ENCODE peak calls at places on chromosomes 4 and X, in four cellular contexts. T is K562, V is A549, F is HepG2. Y is an unnamed sample.

GRCh38 chr4:3367866-3368265 is 73.9 kb upstream of the HGFAC start:
- DNase-seq in T (no peak), V (no peak), F (no peak), Y (no peak)

GRCh38 chrX:12263211-12263610 is 124.9 kb downstream of the FRMPD4 start:
- DNase-seq in T (no peak), V (no peak), F (no peak), Y (no peak)

GRCh38 chr4:68391451-68391850 is 41.6 kb upstream of the YTHDC1 start:
- DNase-seq in T (no peak), V (no peak), F (no peak), Y (no peak)

GRCh38 chr4:142264961-142265360 is 581.1 kb downstream of the INPP4B start:
- DNase-seq in T (no peak), V (peak; percentile 2), F (no peak), Y (no peak)

GRCh38 chr4:13470379-13470778 is 13.8 kb downstream of the RAB28 start:
- DNase-seq in T (no peak), V (no peak), F (no peak), Y (no peak)

GRCh38 chrX:74325130-74326059 is 21.4 kb downstream of the ZCCHC13 start:
- DNase-seq in T (peak; percentile 41), V (no peak), F (no peak), Y (no peak)

GRCh38 chr4:169899295-169899694 is 126.9 kb downstream of the MFAP3L start:
- DNase-seq in T (no peak), V (no peak), F (no peak), Y (no peak)

GRCh38 chr4:1515763-1516162 is 109.5 kb upstream of the NKX1-1 start:
- DNase-seq in T (no peak), V (no peak), F (no peak), Y (no peak)

GRCh38 chrX:153878969-153879653 is 6.9 kb downstream of the L1CAM start:
- DNase-seq in T (no peak), V (no peak), F (no peak), Y (no peak)

GRCh38 chr4:133565379-133565778 is 416.3 kb downstream of the PCDH10 start:
- DNase-seq in T (no peak), V (peak; percentile 22), F (no peak), Y (no peak)

GRCh38 chr4:71540749-71541269 is 202.0 kb downstream of the SLC4A4 start:
- DNase-seq in T (no peak), V (no peak), F (no peak), Y (no peak)

GRCh38 chr4:146113171-146113570 is 62.3 kb upstream of the LSM6 start:
- DNase-seq in T (no peak), V (no peak), F (no peak), Y (no peak)

GRCh38 chr4:48002267-48002666 is 14.2 kb downstream of the CNGA1 start:
- DNase-seq in T (no peak), V (no peak), F (no peak), Y (no peak)

GRCh38 chr4:176653406-176654220 is 139.1 kb downstream of the VEGFC start:
- DNase-seq in T (no peak), V (peak; percentile 20), F (no peak), Y (no peak)

GRCh38 chr4:175386776-175387507 is 425.1 kb downstream of the GPM6A start:
- DNase-seq in T (no peak), V (no peak), F (no peak), Y (no peak)

GRCh38 chrX:68999931-69000330 is 165.3 kb downstream of the PJA1 start:
- DNase-seq in T (no peak), V (no peak), F (no peak), Y (no peak)

GRCh38 chr4:2044542-2045517 is 14.3 kb upstream of the NAT8L start:
- DNase-seq in T (peak; percentile 39), V (no peak), F (no peak), Y (no peak)

GRCh38 chr4:40865696-40866095 is 115.9 kb downstream of the NSUN7 start:
- DNase-seq in T (no peak), V (no peak), F (no peak), Y (no peak)

GRCh38 chr4:70544279-70544870 is 26.0 kb downstream of the AMTN start:
- DNase-seq in T (peak; percentile 8), V (no peak), F (peak; percentile 17), Y (no peak)

GRCh38 chr4:87669373-87669772 is 19.3 kb downstream of the DMP1 start:
- DNase-seq in T (no peak), V (no peak), F (no peak), Y (no peak)

GRCh38 chr4:181350578-181351420 is 892.4 kb upstream of the TENM3 start:
- DNase-seq in T (no peak), V (no peak), F (no peak), Y (no peak)
- TF ChIP-seq ESRRA in T (no peak), V (no peak), F (no peak), Y (no peak)

GRCh38 chr4:75513529-75514130 is 573 bp downstream of the RCHY1 start:
- DNase-seq in T (no peak), V (no peak), F (no peak), Y (no peak)

GRCh38 chr4:75514131-75514948 is at the start of the genes RCHY1 and THAP6:
- DNase-seq in T (peak; percentile 88), V (peak; percentile 94), F (peak; percentile 96), Y (peak; percentile 78)

GRCh38 chr4:75514949-75515612 is 808 bp downstream of the THAP6 start:
- DNase-seq in T (no peak), V (no peak), F (no peak), Y (peak; percentile 32)

GRCh38 chr4:75511841-75512240 is 2.4 kb downstream of the RCHY1 start:
- DNase-seq in T (no peak), V (no peak), F (no peak), Y (no peak)

GRCh38 chr4:75512336-75513211 is 1.6 kb downstream of the RCHY1 start:
- DNase-seq in T (peak; percentile 61), V (no peak), F (peak; percentile 24), Y (peak; percentile 13)
- TF ChIP-seq BHLHE40 in T (peak; percentile 6), V (no peak), F (no peak), Y (no peak)

DNA sequence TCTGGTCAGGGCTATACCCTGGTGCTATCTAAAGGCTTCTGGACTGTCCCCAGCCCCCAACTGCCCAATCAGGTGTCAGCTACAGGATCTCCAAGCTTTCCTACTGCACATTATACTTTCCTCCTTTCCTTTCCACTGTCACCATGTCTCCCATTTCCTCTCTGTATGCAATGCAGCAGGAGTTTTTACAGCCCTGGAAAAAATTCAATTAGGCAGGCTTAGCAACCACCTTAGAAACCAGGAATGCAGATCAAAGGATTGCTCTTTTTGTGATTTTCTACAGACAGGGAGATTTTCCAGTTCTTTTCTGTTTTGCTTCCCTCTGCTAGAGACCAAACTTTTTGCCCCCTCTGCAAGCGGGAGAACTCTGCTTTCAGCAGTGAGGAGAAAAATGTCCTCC is 6.0 kb upstream of the NAF1 start:
- DNase-seq in T (no peak), V (no peak), F (no peak), Y (no peak)
- TF ChIP-seq HDAC2 in T (no peak), V (no peak), F (no peak), Y (no peak)

GRCh38 chr4:79176351-79176750 is 149.5 kb downstream of the NAA11 start:
- DNase-seq in T (no peak), V (no peak), F (no peak), Y (no peak)
- TF ChIP-seq ESRRA in T (no peak), V (no peak), F (no peak), Y (no peak)

GRCh38 chr4:76733380-76733779 is 164.6 kb downstream of the SOWAHB start:
- DNase-seq in T (no peak), V (peak; percentile 25), F (no peak), Y (no peak)
- TF ChIP-seq BHLHE40 in T (no peak), V (no peak), F (no peak), Y (no peak)

DNA sequence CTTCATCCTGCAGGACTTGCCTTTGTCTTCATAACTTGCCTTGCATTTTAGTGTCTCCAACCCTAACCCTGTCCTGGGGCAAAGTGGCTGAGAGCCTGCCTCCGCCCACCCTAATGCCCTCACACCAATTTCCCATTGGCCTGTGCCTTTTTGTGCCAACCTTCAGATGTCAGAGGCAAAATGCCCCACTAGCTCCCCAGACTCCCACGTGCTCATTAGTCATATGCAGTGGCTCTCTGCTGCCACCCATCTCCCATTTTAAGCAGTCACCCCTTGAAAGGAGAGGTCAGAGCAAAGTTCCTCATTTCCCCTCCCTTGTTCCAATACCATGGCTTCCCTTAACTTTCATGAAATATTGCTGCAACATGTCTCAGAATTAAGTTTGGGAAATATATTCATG is 74.8 kb upstream of the PASD1 start:
- DNase-seq in T (peak; percentile 30), V (peak; percentile 13), F (peak; percentile 3), Y (no peak)
- TF ChIP-seq HDAC2 in T (no peak), V (no peak), F (no peak), Y (no peak)

Y was measured in GM12878.